ENCODE peak calls at places on chromosomes 3 and 15, in four cellular contexts. One of them, this sample, is unnamed.

GRCh38 chr3:69090021-69090420 is 5.3 kb downstream of the ARL6IP5 start:
- DNase-seq in mesothelial cell of epicardium: no peak
- DNase-seq in spleen: no peak
- DNase-seq in dermis blood vessel endothelial cell: peak
- DNase-seq in this sample: no peak

GRCh38 chr3:100401674-100402036 is 316 bp downstream of the LNP1 start:
- DNase-seq in mesothelial cell of epicardium: no peak
- DNase-seq in spleen: peak
- DNase-seq in dermis blood vessel endothelial cell: peak
- DNase-seq in this sample: peak

GRCh38 chr15:92118162-92118935 is 264.8 kb downstream of the SLCO3A1 start:
- DNase-seq in mesothelial cell of epicardium: no peak
- DNase-seq in spleen: no peak
- DNase-seq in dermis blood vessel endothelial cell: no peak
- DNase-seq in this sample: no peak

GRCh38 chr3:27696906-27697305 is 25.2 kb downstream of the EOMES start:
- DNase-seq in mesothelial cell of epicardium: no peak
- DNase-seq in spleen: no peak
- DNase-seq in dermis blood vessel endothelial cell: peak
- DNase-seq in this sample: no peak

GRCh38 chr3:100002599-100003350 is 111.5 kb downstream of the FILIP1L start:
- DNase-seq in mesothelial cell of epicardium: peak
- DNase-seq in spleen: no peak
- DNase-seq in dermis blood vessel endothelial cell: peak
- DNase-seq in this sample: no peak

GRCh38 chr3:94525039-94525438 is 462.2 kb downstream of the NSUN3 start:
- DNase-seq in mesothelial cell of epicardium: no peak
- DNase-seq in spleen: no peak
- DNase-seq in dermis blood vessel endothelial cell: no peak
- DNase-seq in this sample: no peak

GRCh38 chr3:188240189-188240981 is 86.4 kb downstream of the LPP start:
- DNase-seq in mesothelial cell of epicardium: no peak
- DNase-seq in spleen: no peak
- DNase-seq in dermis blood vessel endothelial cell: no peak
- DNase-seq in this sample: no peak

GRCh38 chr3:61531528-61531927 is 29.8 kb upstream of the PTPRG start:
- DNase-seq in mesothelial cell of epicardium: no peak
- DNase-seq in spleen: no peak
- DNase-seq in dermis blood vessel endothelial cell: no peak
- DNase-seq in this sample: no peak

GRCh38 chr15:89035658-89036057 is 52.6 kb upstream of the ABHD2 start:
- DNase-seq in mesothelial cell of epicardium: no peak
- DNase-seq in spleen: no peak
- DNase-seq in dermis blood vessel endothelial cell: no peak
- DNase-seq in this sample: no peak

GRCh38 chr15:28273468-28273867 is 48.5 kb downstream of the HERC2 start:
- DNase-seq in mesothelial cell of epicardium: no peak
- DNase-seq in spleen: no peak
- DNase-seq in dermis blood vessel endothelial cell: peak
- DNase-seq in this sample: no peak

GRCh38 chr3:35790764-35791163 is 151.4 kb downstream of the ARPP21 start:
- DNase-seq in mesothelial cell of epicardium: no peak
- DNase-seq in spleen: no peak
- DNase-seq in dermis blood vessel endothelial cell: no peak
- DNase-seq in this sample: no peak

GRCh38 chr3:146712826-146713225 is 107.7 kb upstream of the PLSCR5 start:
- DNase-seq in mesothelial cell of epicardium: no peak
- DNase-seq in spleen: no peak
- DNase-seq in dermis blood vessel endothelial cell: no peak
- DNase-seq in this sample: no peak

GRCh38 chr3:16461463-16462245 is 51.8 kb downstream of the RFTN1 start:
- DNase-seq in mesothelial cell of epicardium: no peak
- DNase-seq in spleen: no peak
- DNase-seq in dermis blood vessel endothelial cell: no peak
- DNase-seq in this sample: no peak

GRCh38 chr3:187139895-187140253 is 578 bp upstream of the RPL39L start:
- DNase-seq in mesothelial cell of epicardium: no peak
- DNase-seq in spleen: no peak
- DNase-seq in dermis blood vessel endothelial cell: no peak
- DNase-seq in this sample: no peak

GRCh38 chr15:59879506-59879905 is 124.6 kb upstream of the FOXB1 start:
- DNase-seq in mesothelial cell of epicardium: no peak
- DNase-seq in spleen: no peak
- DNase-seq in dermis blood vessel endothelial cell: peak
- DNase-seq in this sample: no peak

GRCh38 chr3:31377045-31377642 is 155.6 kb upstream of the STT3B start:
- DNase-seq in mesothelial cell of epicardium: no peak
- DNase-seq in spleen: no peak
- DNase-seq in dermis blood vessel endothelial cell: peak
- DNase-seq in this sample: no peak

GRCh38 chr3:150483226-150483625 is 63.1 kb downstream of the SERP1 start:
- DNase-seq in mesothelial cell of epicardium: no peak
- DNase-seq in spleen: no peak
- DNase-seq in dermis blood vessel endothelial cell: no peak
- DNase-seq in this sample: no peak

GRCh38 chr3:171129827-171130226 is 103.3 kb upstream of the SLC2A2 start:
- DNase-seq in mesothelial cell of epicardium: no peak
- DNase-seq in spleen: no peak
- DNase-seq in dermis blood vessel endothelial cell: no peak
- DNase-seq in this sample: no peak

GRCh38 chr3:117549716-117550115 is 840.1 kb downstream of the TUSC7 start:
- DNase-seq in mesothelial cell of epicardium: no peak
- DNase-seq in spleen: no peak
- DNase-seq in dermis blood vessel endothelial cell: no peak
- DNase-seq in this sample: no peak

GRCh38 chr3:50491023-50491422 is 12.4 kb downstream of the CACNA2D2 start:
- DNase-seq in mesothelial cell of epicardium: no peak
- DNase-seq in spleen: no peak
- DNase-seq in dermis blood vessel endothelial cell: no peak
- DNase-seq in this sample: no peak

GRCh38 chr15:51874751-51875644 is 45.5 kb downstream of the TMOD3 start:
- DNase-seq in mesothelial cell of epicardium: no peak
- DNase-seq in spleen: no peak
- DNase-seq in dermis blood vessel endothelial cell: peak
- DNase-seq in this sample: no peak

GRCh38 chr3:124281453-124282316 is 289.8 kb upstream of the ROPN1 start:
- DNase-seq in mesothelial cell of epicardium: no peak
- DNase-seq in spleen: no peak
- DNase-seq in dermis blood vessel endothelial cell: peak
- DNase-seq in this sample: no peak

GRCh38 chr3:12662593-12663310 is 1.2 kb downstream of the RAF1 start:
- DNase-seq in mesothelial cell of epicardium: no peak
- DNase-seq in spleen: peak
- DNase-seq in dermis blood vessel endothelial cell: peak
- DNase-seq in this sample: peak

GRCh38 chr15:97968380-97968779 is 7.9 kb downstream of the ARRDC4 start:
- DNase-seq in mesothelial cell of epicardium: no peak
- DNase-seq in spleen: no peak
- DNase-seq in dermis blood vessel endothelial cell: no peak
- DNase-seq in this sample: no peak

GRCh38 chr15:75775296-75776074 is 62.8 kb upstream of the CSPG4 start:
- DNase-seq in mesothelial cell of epicardium: no peak
- DNase-seq in spleen: peak
- DNase-seq in dermis blood vessel endothelial cell: no peak
- DNase-seq in this sample: no peak

GRCh38 chr3:42532229-42532628 is 29.8 kb downstream of the VIPR1 start:
- DNase-seq in mesothelial cell of epicardium: no peak
- DNase-seq in spleen: no peak
- DNase-seq in dermis blood vessel endothelial cell: no peak
- DNase-seq in this sample: no peak

GRCh38 chr3:42884324-42884723 is 8.6 kb upstream of the CYP8B1 start:
- DNase-seq in mesothelial cell of epicardium: no peak
- DNase-seq in spleen: no peak
- DNase-seq in dermis blood vessel endothelial cell: no peak
- DNase-seq in this sample: no peak

GRCh38 chr3:13012228-13012691 is 61.0 kb downstream of the IQSEC1 start:
- DNase-seq in mesothelial cell of epicardium: no peak
- DNase-seq in spleen: peak
- DNase-seq in dermis blood vessel endothelial cell: peak
- DNase-seq in this sample: peak

GRCh38 chr3:127037971-127038446 is 55.1 kb downstream of the PLXNA1 start:
- DNase-seq in mesothelial cell of epicardium: no peak
- DNase-seq in spleen: peak
- DNase-seq in dermis blood vessel endothelial cell: no peak
- DNase-seq in this sample: peak

GRCh38 chr3:8416965-8417364 is 84.7 kb upstream of the LMCD1 start:
- DNase-seq in mesothelial cell of epicardium: no peak
- DNase-seq in spleen: no peak
- DNase-seq in dermis blood vessel endothelial cell: peak
- DNase-seq in this sample: peak

GRCh38 chr3:130850044-130850797 is 43.7 kb upstream of the ATP2C1 start:
- DNase-seq in mesothelial cell of epicardium: no peak
- DNase-seq in spleen: no peak
- DNase-seq in dermis blood vessel endothelial cell: no peak
- DNase-seq in this sample: no peak

GRCh38 chr3:154191520-154191919 is 70.3 kb downstream of the ARHGEF26 start:
- DNase-seq in mesothelial cell of epicardium: no peak
- DNase-seq in spleen: no peak
- DNase-seq in dermis blood vessel endothelial cell: no peak
- DNase-seq in this sample: no peak

GRCh38 chr3:176796371-176796770 is 400.9 kb downstream of the TBL1XR1 start:
- DNase-seq in mesothelial cell of epicardium: no peak
- DNase-seq in spleen: no peak
- DNase-seq in dermis blood vessel endothelial cell: no peak
- DNase-seq in this sample: no peak

GRCh38 chr3:133661454-133662255 is at the start of gene TOPBP1:
- DNase-seq in mesothelial cell of epicardium: peak
- DNase-seq in spleen: peak
- DNase-seq in dermis blood vessel endothelial cell: peak
- DNase-seq in this sample: peak

GRCh38 chr15:60580650-60581415 is 101.9 kb upstream of the ICE2 start:
- DNase-seq in mesothelial cell of epicardium: no peak
- DNase-seq in spleen: no peak
- DNase-seq in dermis blood vessel endothelial cell: no peak
- DNase-seq in this sample: no peak

GRCh38 chr15:95894407-95894956 is 436.0 kb upstream of the NR2F2 start:
- DNase-seq in mesothelial cell of epicardium: no peak
- DNase-seq in spleen: no peak
- DNase-seq in dermis blood vessel endothelial cell: peak
- DNase-seq in this sample: no peak

This sample was measured in upper lobe of right lung.